ENCODE peak calls at places on chromosomes 7 and 10, in five cellular contexts. E, V, Y, H and I are unnamed samples.
A peak's percentile ranks its signal among the peaks of the same experiment; 100 is the strongest.

GRCh38 chr10:11245095-11245479 is 227.4 kb downstream of the CELF2 start:
- DNase-seq in E (no peak), H (no peak), V (no peak), Y (no peak), I (no peak)

GRCh38 chr10:11180228-11180627 is 162.6 kb downstream of the CELF2 start:
- DNase-seq in H (no peak), Y (no peak), E (peak; percentile 85), V (no peak), I (peak; percentile 53)

GRCh38 chr7:55534262-55534915 is 37.9 kb downstream of the VOPP1 start:
- DNase-seq in E (peak; percentile 93), H (no peak), V (peak; percentile 65), Y (no peak), I (peak; percentile 86)

GRCh38 chr10:95739046-95739445 is 16.9 kb upstream of the ENTPD1 start:
- DNase-seq in Y (no peak), H (no peak), E (no peak), V (no peak), I (no peak)

GRCh38 chr10:109914966-109915365 is 8.3 kb downstream of the XPNPEP1 start:
- DNase-seq in V (no peak), E (peak; percentile 72), Y (no peak), H (no peak), I (peak; percentile 28)

GRCh38 chr10:76197293-76197692 is 765.9 kb downstream of the LRMDA start:
- DNase-seq in H (no peak), Y (no peak), E (no peak), V (no peak), I (no peak)

GRCh38 chr7:66960192-66960591 is 35.2 kb downstream of the SBDS start:
- DNase-seq in H (no peak), V (no peak), E (no peak), Y (no peak), I (no peak)

GRCh38 chr7:18974803-18975202 is 142.6 kb downstream of the TWIST1 start:
- DNase-seq in Y (no peak), H (no peak), E (no peak), V (no peak), I (no peak)

GRCh38 chr7:42661312-42661711 is 250.6 kb downstream of the C7orf25 start:
- DNase-seq in V (no peak), Y (no peak), E (no peak), H (no peak), I (no peak)

GRCh38 chr10:99930731-99931550 is 78.8 kb downstream of the DNMBP start:
- DNase-seq in Y (peak; percentile 94), H (no peak), V (no peak), E (peak; percentile 14), I (no peak)

GRCh38 chr10:103678104-103678526 is 177.3 kb downstream of the SH3PXD2A start:
- DNase-seq in E (peak; percentile 95), V (peak; percentile 79), Y (peak; percentile 64), H (peak; percentile 55), I (no peak)

GRCh38 chr10:47332371-47332770 is 10.1 kb downstream of the GDF2 start:
- DNase-seq in V (no peak), H (no peak), E (no peak), Y (no peak), I (no peak)

GRCh38 chr7:15687645-15688025 is 1.2 kb upstream of the MEOX2 start:
- DNase-seq in H (peak; percentile 77), V (no peak), Y (no peak), E (no peak), I (no peak)

GRCh38 chr10:31698169-31698890 is 230.3 kb downstream of the ARHGAP12 start:
- DNase-seq in V (no peak), H (no peak), E (no peak), Y (no peak), I (no peak)

GRCh38 chr10:46530249-46531186 is 25.9 kb downstream of the GPRIN2 start:
- DNase-seq in H (no peak), V (no peak), E (no peak), Y (no peak), I (no peak)

GRCh38 chr10:102546606-102547310 is 43.0 kb downstream of the SUFU start:
- DNase-seq in V (no peak), E (no peak), H (no peak), Y (no peak), I (no peak)

GRCh38 chr10:12501851-12502525 is 152.6 kb downstream of the CAMK1D start:
- DNase-seq in E (no peak), H (no peak), V (no peak), Y (no peak), I (no peak)

GRCh38 chr10:121325490-121326231 is 272.6 kb downstream of the FGFR2 start:
- DNase-seq in V (no peak), H (no peak), Y (no peak), E (no peak), I (no peak)

GRCh38 chr7:139901411-139901810 is 72.3 kb downstream of the TBXAS1 start:
- DNase-seq in V (peak; percentile 34), Y (no peak), H (no peak), E (no peak), I (no peak)

GRCh38 chr7:54015251-54015650 is 526.9 kb upstream of the VSTM2A start:
- DNase-seq in Y (peak; percentile 38), V (no peak), E (no peak), H (peak; percentile 23), I (no peak)

GRCh38 chr7:97116308-97116707 is 1.2 kb upstream of the SDHAF3 start:
- DNase-seq in Y (no peak), H (no peak), E (no peak), V (no peak), I (no peak)

GRCh38 chr10:44925811-44926760 is 14.9 kb downstream of the TMEM72 start:
- DNase-seq in E (no peak), Y (no peak), H (no peak), V (no peak), I (no peak)

GRCh38 chr7:107917770-107918651 is 27.0 kb downstream of the DLD start:
- DNase-seq in H (no peak), Y (no peak), E (no peak), V (no peak), I (no peak)

GRCh38 chr10:62384057-62384446 is 9.9 kb downstream of the ZNF365 start:
- DNase-seq in Y (no peak), E (no peak), H (no peak), V (no peak), I (peak; percentile 62)

GRCh38 chr7:121369462-121369861 is 26.6 kb downstream of the FAM3C start:
- DNase-seq in H (no peak), V (no peak), Y (no peak), E (no peak), I (no peak)

GRCh38 chr10:124196659-124197058 is 103.3 kb upstream of the CHST15 start:
- DNase-seq in V (no peak), Y (no peak), E (no peak), H (no peak), I (no peak)

GRCh38 chr10:100670368-100670767 is 75.0 kb upstream of the PAX2 start:
- DNase-seq in Y (no peak), H (no peak), E (no peak), V (no peak), I (no peak)

GRCh38 chr10:11367505-11367904 is 243.9 kb downstream of the USP6NL start:
- DNase-seq in V (no peak), H (no peak), E (no peak), Y (no peak), I (no peak)

GRCh38 chr10:72449842-72450495 is 95.2 kb upstream of the DNAJB12 start:
- DNase-seq in V (no peak), H (no peak), E (no peak), Y (peak; percentile 14), I (no peak)

GRCh38 chr7:108805808-108806397 is 236.2 kb downstream of the DNAJB9 start:
- DNase-seq in E (no peak), Y (no peak), V (no peak), H (peak; percentile 55), I (no peak)

GRCh38 chr10:6301482-6302083 is 98.9 kb downstream of the PFKFB3 start:
- DNase-seq in E (no peak), H (no peak), V (no peak), Y (no peak), I (no peak)

GRCh38 chr10:5518143-5518542 is 6.6 kb upstream of the CALML3 start:
- DNase-seq in Y (peak; percentile 92), E (no peak), V (no peak), H (no peak), I (no peak)